ENCODE peak calls at places on chromosome 5, in six cellular contexts. R is brain microvascular endothelial cell, Q is Peyer's patch, S is breast epithelium, M is PC-9, B is astrocyte. Z is an unnamed sample.

GRCh38 chr5:142974449-142974848 is 204.3 kb downstream of the ARHGAP26 start:
- DNase-seq in Q (no peak), S (no peak), B (no peak), R (no peak), M (no peak), Z (no peak)

GRCh38 chr5:139709587-139710369 is 61.6 kb downstream of the CXXC5 start:
- DNase-seq in B (no peak), S (no peak), R (peak), M (no peak), Q (peak), Z (no peak)

GRCh38 chr5:14109041-14109747 is 33.9 kb upstream of the TRIO start:
- DNase-seq in R (peak), M (no peak), B (peak), S (no peak), Q (no peak), Z (peak)

GRCh38 chr5:3004361-3005080 is 253.0 kb upstream of the IRX2 start:
- DNase-seq in S (no peak), M (no peak), R (no peak), B (no peak), Q (no peak), Z (no peak)

GRCh38 chr5:33755216-33755615 is 136.6 kb downstream of the ADAMTS12 start:
- DNase-seq in S (no peak), B (peak), Q (no peak), M (no peak), R (peak), Z (no peak)

GRCh38 chr5:83487155-83487554 is 15.6 kb downstream of the VCAN start:
- DNase-seq in M (no peak), S (no peak), Q (no peak), B (no peak), R (no peak), Z (no peak)

GRCh38 chr5:96037128-96037527 is 75.5 kb upstream of the ELL2 start:
- DNase-seq in B (peak), M (peak), S (no peak), Q (no peak), R (no peak), Z (peak)

GRCh38 chr5:139688712-139689413 is 40.7 kb downstream of the CXXC5 start:
- DNase-seq in Q (no peak), R (no peak), S (no peak), M (no peak), B (no peak), Z (no peak)

GRCh38 chr5:1974081-1974480 is 91.4 kb upstream of the IRX4 start:
- DNase-seq in Q (no peak), R (no peak), S (no peak), M (no peak), B (no peak), Z (no peak)

GRCh38 chr5:113166710-113167366 is 190.2 kb downstream of the DCP2 start:
- DNase-seq in Q (no peak), B (peak), M (peak), S (no peak), R (peak), Z (no peak)

GRCh38 chr5:39995990-39996389 is 571.2 kb upstream of the DAB2 start:
- DNase-seq in M (no peak), R (no peak), Q (no peak), B (no peak), S (no peak), Z (no peak)

GRCh38 chr5:151642472-151643140 is 44.1 kb downstream of the SPARC start:
- DNase-seq in M (no peak), R (no peak), S (no peak), Q (no peak), B (no peak), Z (no peak)

GRCh38 chr5:156879665-156880285 is 29.7 kb downstream of the PPP1R2B start:
- DNase-seq in Q (no peak), B (no peak), M (no peak), R (no peak), S (no peak), Z (no peak)

GRCh38 chr5:176541338-176542134 is 4.3 kb upstream of the RNF44 start:
- DNase-seq in Q (peak), R (no peak), S (no peak), M (no peak), B (no peak), Z (no peak)

GRCh38 chr5:149938791-149939358 is 5.7 kb downstream of the PDE6A start:
- DNase-seq in R (peak), M (peak), Q (no peak), B (peak), S (peak), Z (peak)

GRCh38 chr5:169433221-169433651 is 132.3 kb upstream of the SLIT3 start:
- DNase-seq in M (no peak), B (no peak), R (no peak), Q (no peak), S (no peak), Z (no peak)

GRCh38 chr5:157749462-157749799 is 5.9 kb downstream of the LSM11 start:
- DNase-seq in R (no peak), M (no peak), Q (no peak), B (no peak), S (no peak), Z (no peak)

GRCh38 chr5:176415240-176416122 is 858 bp downstream of the CLTB start:
- DNase-seq in S (peak), B (peak), R (peak), M (peak), Q (peak), Z (no peak)

GRCh38 chr5:1134478-1134877 is 22.6 kb upstream of the SLC12A7 start:
- DNase-seq in S (no peak), R (no peak), B (no peak), Q (no peak), M (no peak), Z (no peak)

GRCh38 chr5:72109625-72110024 is 2.4 kb downstream of the MAP1B start:
- DNase-seq in R (peak), Q (no peak), B (peak), M (no peak), S (no peak), Z (no peak)

GRCh38 chr5:136032564-136032963 is 3.8 kb downstream of the TGFBI start:
- DNase-seq in B (peak), R (peak), M (peak), S (no peak), Q (no peak), Z (peak)

GRCh38 chr5:181259974-181260719 is 796 bp downstream of the TRIM52 start:
- DNase-seq in S (no peak), B (no peak), R (no peak), Q (no peak), M (no peak), Z (no peak)

GRCh38 chr5:124849774-124850173 is 103.3 kb upstream of the ZNF608 start:
- DNase-seq in M (no peak), B (no peak), Q (no peak), R (no peak), S (no peak), Z (no peak)

GRCh38 chr5:171478946-171479775 is 59.7 kb downstream of the FGF18 start:
- DNase-seq in S (no peak), B (no peak), Q (no peak), M (no peak), R (no peak), Z (no peak)

GRCh38 chr5:21642321-21642720 is 1210.8 kb downstream of the CDH12 start:
- DNase-seq in Q (no peak), B (no peak), M (no peak), R (no peak), S (no peak), Z (no peak)

GRCh38 chr5:100900142-100900795 is 2.8 kb downstream of the ST8SIA4 start:
- DNase-seq in B (peak), M (no peak), Q (no peak), R (peak), S (no peak), Z (no peak)

GRCh38 chr5:33905381-33905780 is 13.6 kb upstream of the ADAMTS12 start:
- DNase-seq in M (no peak), S (no peak), B (peak), Q (no peak), R (no peak), Z (no peak)

GRCh38 chr5:125059255-125060050 is 313.0 kb upstream of the ZNF608 start:
- DNase-seq in S (no peak), Q (no peak), R (peak), M (no peak), B (peak), Z (no peak)

GRCh38 chr5:163867738-163868137 is 362.3 kb downstream of the MAT2B start:
- DNase-seq in B (peak), S (no peak), M (no peak), R (peak), Q (no peak), Z (no peak)

GRCh38 chr5:143168171-143168681 is 235.3 kb downstream of the NR3C1 start:
- DNase-seq in Q (no peak), R (no peak), S (no peak), M (no peak), B (no peak), Z (peak)

GRCh38 chr5:138605254-138605972 is 30.2 kb upstream of the HSPA9 start:
- DNase-seq in R (no peak), S (no peak), Q (no peak), M (no peak), B (no peak), Z (no peak)
- H3K4me3 ChIP-seq in R (no peak), S (no peak), Q (no peak), M (no peak), B (no peak), Z (no peak)

DNA sequence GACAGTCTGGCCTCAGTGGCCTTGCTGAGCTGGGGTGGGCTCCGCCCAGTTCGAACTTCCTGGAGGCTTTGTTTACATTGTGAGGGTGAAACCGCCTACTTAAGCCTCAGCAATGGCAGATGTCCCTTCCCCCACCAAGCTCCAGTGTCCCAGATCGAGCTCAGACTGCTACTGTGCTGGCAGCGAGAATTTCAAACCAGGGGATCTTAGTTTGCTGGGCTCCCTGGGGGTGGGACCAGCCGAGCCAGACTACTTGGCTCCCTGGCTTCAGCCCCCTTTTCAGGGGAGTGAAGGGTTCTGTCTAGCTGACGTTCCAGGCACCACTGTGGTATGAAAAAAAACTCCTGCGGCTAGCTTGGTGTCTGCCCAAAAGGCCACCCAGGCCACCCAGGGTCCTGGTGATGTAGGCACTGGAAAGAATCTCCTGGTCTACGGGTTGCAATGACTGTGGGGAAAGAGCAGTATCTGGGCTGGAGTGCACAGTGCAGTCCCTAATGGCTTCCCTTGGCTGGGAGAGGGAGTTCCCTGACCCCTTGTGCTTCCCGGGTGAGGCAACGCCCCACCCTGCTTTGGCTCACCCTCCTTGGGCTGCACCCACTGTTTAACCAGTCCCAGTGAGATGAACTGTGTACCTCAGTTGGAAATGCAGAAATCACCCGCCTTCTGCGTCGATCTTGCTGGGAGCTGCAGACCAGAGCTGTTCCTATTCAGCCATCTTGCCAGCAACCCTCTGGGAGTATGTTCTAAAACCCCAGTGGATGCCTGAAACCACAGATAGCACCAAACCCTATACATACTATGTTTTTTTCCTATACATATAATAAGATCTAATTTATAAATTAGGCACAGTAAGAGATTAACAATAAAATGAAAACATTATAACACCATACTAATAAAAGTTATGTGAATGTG is 95.5 kb downstream of the TMEM161B start:
- DNase-seq in B (no peak), R (no peak), Q (peak), S (no peak), M (no peak), Z (no peak)
- H3K4me3 ChIP-seq in B (no peak), R (no peak), Q (no peak), S (no peak), M (no peak), Z (no peak)

GRCh38 chr5:77627869-77628674 is 10.4 kb downstream of the OTP start:
- DNase-seq in B (no peak), S (no peak), R (no peak), Q (no peak), M (no peak), Z (no peak)
- H3K4me3 ChIP-seq in B (no peak), S (no peak), R (no peak), Q (no peak), M (no peak), Z (no peak)

DNA sequence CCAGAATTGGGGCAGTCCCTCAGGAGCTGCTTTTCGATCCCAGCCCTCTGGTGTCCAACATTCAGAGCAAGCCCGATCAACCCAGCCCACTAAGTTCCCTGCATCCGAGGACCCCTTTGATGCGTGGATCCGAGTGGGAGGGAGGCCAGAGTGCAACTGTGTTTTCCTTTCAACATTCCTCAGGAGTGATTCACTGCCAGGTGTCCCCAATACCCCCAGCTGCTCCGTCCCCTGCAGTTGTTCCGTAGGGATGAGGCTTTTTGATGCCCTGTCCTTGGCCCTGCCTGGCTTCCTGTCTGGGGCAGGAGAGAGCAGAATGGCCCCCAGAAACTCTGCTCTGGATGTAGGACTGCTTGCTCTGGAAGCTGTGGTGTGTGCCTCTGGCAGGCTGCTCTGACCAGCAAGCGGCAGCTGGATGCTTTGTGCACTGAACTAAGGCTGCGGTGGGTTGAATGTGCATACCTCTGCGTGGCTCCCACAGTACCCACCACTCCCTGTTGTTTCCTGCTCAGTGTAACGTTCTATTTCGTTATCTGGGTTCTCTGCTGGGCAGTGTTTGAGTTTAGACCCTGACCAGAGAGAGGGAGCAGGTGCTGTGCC is 117.5 kb downstream of the BOD1 start:
- DNase-seq in R (no peak), Q (no peak), S (no peak), M (no peak), B (peak), Z (no peak)
- H3K4me3 ChIP-seq in R (no peak), Q (no peak), S (no peak), M (no peak), B (peak), Z (no peak)

Z was measured in AG09309.